ENCODE peak calls at places on chromosomes 4 and X, in ten cellular contexts. R is heart left ventricle, C is tibial artery, L is hepatocyte, U is K562, V is uterus, J is tibial nerve, B is ovary, S is IMR-90, N is ascending aorta. M is an unnamed sample.

GRCh38 chr4:26787461-26788340 is 72.9 kb upstream of the STIM2 start:
- DNase-seq in R (peak; percentile 67), C (no peak), L (peak; percentile 64), U (peak; percentile 43), V (peak; percentile 38), J (no peak), B (no peak), S (peak; percentile 76), N (no peak), M (peak; percentile 29)

GRCh38 chr4:156800463-156800862 is 171.1 kb downstream of the PDGFC start:
- DNase-seq in R (no peak), C (no peak), L (no peak), U (no peak), V (no peak), J (no peak), B (no peak), S (no peak), N (no peak), M (no peak)

GRCh38 chr4:121072836-121073362 is 564 bp upstream of the NDNF start:
- DNase-seq in R (peak; percentile 58), C (peak; percentile 24), L (peak; percentile 34), U (no peak), V (no peak), J (no peak), B (no peak), S (no peak), N (no peak), M (peak; percentile 12)

GRCh38 chr4:142036795-142037583 is 400.6 kb downstream of the IL15 start:
- DNase-seq in R (no peak), C (no peak), L (no peak), U (no peak), V (no peak), J (no peak), B (no peak), S (peak; percentile 41), N (no peak), M (no peak)

GRCh38 chr4:59553063-59553738 is 1646.9 kb upstream of the ADGRL3 start:
- DNase-seq in R (no peak), C (no peak), L (no peak), U (no peak), V (no peak), J (no peak), B (no peak), S (no peak), N (no peak), M (no peak)

GRCh38 chr4:138707746-138708145 is 307.8 kb upstream of the NOCT start:
- DNase-seq in R (no peak), C (no peak), L (no peak), U (no peak), V (no peak), J (no peak), B (no peak), S (peak; percentile 64), N (no peak), M (no peak)

GRCh38 chr4:175282407-175282806 is 364.2 kb downstream of the ADAM29 start:
- DNase-seq in R (no peak), C (no peak), L (no peak), U (no peak), V (no peak), J (no peak), B (no peak), S (peak; percentile 18), N (no peak), M (no peak)

GRCh38 chr4:18318682-18319410 is 297.3 kb upstream of the LCORL start:
- DNase-seq in R (peak; percentile 66), C (no peak), L (no peak), U (no peak), V (peak; percentile 24), J (peak; percentile 6), B (no peak), S (no peak), N (no peak), M (no peak)

GRCh38 chr4:69831646-69832325 is 28.2 kb downstream of the SULT1E1 start:
- DNase-seq in R (peak; percentile 48), C (peak; percentile 37), L (peak; percentile 28), U (no peak), V (no peak), J (no peak), B (no peak), S (no peak), N (no peak), M (peak; percentile 16)

GRCh38 chr4:83340692-83341343 is 6.2 kb upstream of the HPSE start:
- DNase-seq in R (no peak), C (no peak), L (no peak), U (no peak), V (no peak), J (no peak), B (no peak), S (no peak), N (no peak), M (no peak)

GRCh38 chr4:56424697-56425514 is 10.5 kb downstream of the PPAT start:
- DNase-seq in R (no peak), C (no peak), L (peak; percentile 54), U (peak; percentile 46), V (peak; percentile 38), J (peak; percentile 74), B (no peak), S (peak; percentile 45), N (no peak), M (peak; percentile 58)

GRCh38 chrX:3461824-3462508 is 115.5 kb upstream of the MXRA5 start:
- DNase-seq in R (no peak), C (no peak), L (no peak), U (no peak), V (no peak), J (no peak), B (no peak), S (no peak), N (no peak), M (no peak)

GRCh38 chr4:15479089-15479912 is 9.6 kb downstream of the CC2D2A start:
- DNase-seq in R (no peak), C (peak; percentile 37), L (peak; percentile 86), U (peak; percentile 52), V (peak; percentile 67), J (peak; percentile 49), B (peak; percentile 61), S (peak; percentile 89), N (no peak), M (no peak)

GRCh38 chrX:133307637-133308485 is 89.7 kb upstream of the TFDP3 start:
- DNase-seq in R (peak; percentile 47), C (peak; percentile 20), L (peak; percentile 8), U (peak; percentile 6), V (peak; percentile 18), J (no peak), B (no peak), S (no peak), N (no peak), M (no peak)
- H3K4me3 ChIP-seq in R (no peak overlapping the region), C (no peak overlapping the region), L (no peak overlapping the region), U (no peak overlapping the region), V (no peak overlapping the region), J (no peak overlapping the region), B (no peak overlapping the region), S (no peak overlapping the region), N (no peak overlapping the region), M (no peak overlapping the region)

DNA sequence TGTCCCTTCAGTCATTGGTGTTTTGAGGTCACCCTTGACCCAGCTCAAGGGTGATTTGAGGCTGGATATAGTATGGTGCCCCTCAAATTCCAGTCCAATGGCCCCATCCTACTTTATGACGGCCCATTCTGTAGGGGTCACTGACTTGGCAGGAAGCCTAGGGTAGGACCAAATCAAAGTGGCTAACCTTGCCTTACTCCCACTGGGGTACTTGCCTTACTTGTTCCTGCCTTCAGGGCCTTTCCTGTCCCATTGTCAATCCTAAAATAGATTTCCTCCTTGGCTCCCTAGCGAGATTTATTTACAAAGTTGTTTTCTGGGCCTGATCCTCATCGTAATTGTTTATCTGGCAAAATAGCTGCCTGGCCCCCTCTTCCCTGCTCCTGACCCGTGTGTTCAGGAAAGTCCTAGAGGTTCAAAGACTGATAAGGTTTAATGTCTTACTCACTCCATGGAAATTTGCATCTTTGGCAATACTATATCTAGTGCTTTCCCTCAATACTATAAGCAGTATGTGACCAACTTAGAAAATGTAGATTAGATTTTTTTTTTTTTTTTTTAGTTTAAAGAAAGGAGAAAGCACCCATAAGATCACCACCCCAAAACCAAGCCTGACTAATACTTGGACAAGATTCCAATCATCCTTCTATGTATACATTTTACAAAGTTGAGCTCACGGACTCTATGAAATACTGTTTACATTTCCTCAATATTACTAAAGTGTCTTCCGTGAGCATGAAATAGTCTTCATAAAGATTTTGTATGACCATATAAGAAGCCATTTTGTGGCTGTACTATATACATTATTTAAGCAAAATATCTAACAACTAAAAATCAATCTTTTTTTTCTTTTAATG is 44.8 kb downstream of the MSN start:
- DNase-seq in R (no peak), C (no peak), L (no peak), U (no peak), V (no peak), J (no peak), B (no peak), S (peak; percentile 75), N (no peak), M (no peak)
- H3K4me1 ChIP-seq in R (no peaks in the 10 kb centered on the region), C (no peaks in the 10 kb centered on the region), L (no peaks in the 10 kb centered on the region), U (peaks cover 4% of the 10 kb centered on the region), V (no peaks in the 10 kb centered on the region), J (peaks cover 18% of the 10 kb centered on the region), B (peaks cover 2% of the 10 kb centered on the region), S (peaks cover 10% of the 10 kb centered on the region), N (peaks cover 2% of the 10 kb centered on the region), M (peaks cover 44% of the 10 kb centered on the region)

DNA sequence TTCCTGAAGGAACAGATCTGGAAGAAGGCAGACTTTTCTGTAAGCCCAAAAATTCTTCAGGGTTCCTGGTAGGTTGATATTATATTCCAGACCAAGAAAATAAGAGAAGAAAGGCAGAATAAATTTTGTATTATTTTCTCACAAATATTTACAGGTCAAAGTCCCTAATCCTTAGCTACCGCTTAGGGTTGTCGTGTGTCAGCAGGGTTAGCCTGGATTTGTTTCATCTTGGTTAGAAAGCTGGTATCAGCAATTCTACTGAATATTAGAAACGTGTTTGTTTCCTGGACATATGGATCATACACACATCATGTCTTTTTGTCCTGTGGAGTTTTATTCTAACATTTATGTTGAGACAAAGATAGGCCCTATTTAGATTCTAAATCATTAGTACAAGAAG is 232.9 kb upstream of the CXXC4 start:
- DNase-seq in R (no peak), C (no peak), L (no peak), U (no peak), V (no peak), J (no peak), B (no peak), S (no peak), N (no peak), M (no peak)
- H3K27ac ChIP-seq in R (no peak overlapping the region), C (no peak overlapping the region), L (peak overlapping the region; percentile 12), U (no peak overlapping the region), V (no peak overlapping the region), J (no peak overlapping the region), B (no peak overlapping the region), S (no peak overlapping the region), N (no peak overlapping the region), M (no peak overlapping the region)

GRCh38 chr4:186134254-186134653 is 29.8 kb downstream of the FAM149A start:
- DNase-seq in R (no peak), C (no peak), L (no peak), U (no peak), V (no peak), J (no peak), B (no peak), S (no peak), N (no peak), M (no peak)

GRCh38 chr4:186132577-186133277 is 28.2 kb downstream of the FAM149A start:
- DNase-seq in R (no peak), C (no peak), L (peak; percentile 63), U (no peak), V (no peak), J (no peak), B (no peak), S (peak; percentile 22), N (no peak), M (no peak)

GRCh38 chr4:186131935-186132334 is 27.4 kb downstream of the FAM149A start:
- DNase-seq in R (no peak), C (no peak), L (no peak), U (no peak), V (no peak), J (no peak), B (no peak), S (no peak), N (no peak), M (no peak)

GRCh38 chr4:186137193-186137792 is 32.8 kb downstream of the FAM149A start:
- DNase-seq in R (no peak), C (no peak), L (peak; percentile 30), U (no peak), V (no peak), J (no peak), B (no peak), S (peak; percentile 27), N (no peak), M (no peak)
- H3K4me3 ChIP-seq in R (no peak overlapping the region), C (peak overlapping the region; percentile 3), L (no peak overlapping the region), U (no peak overlapping the region), V (peak overlapping the region; percentile 21), J (no peak overlapping the region), B (peak overlapping the region; percentile 17), S (no peak overlapping the region), N (peak overlapping the region; percentile 7), M (no peak overlapping the region)